ENCODE peak calls at places on chromosomes 5 and 9, in ten cellular contexts. J, B, A, V, F, U, W, Y, X and L are unnamed samples.
A peak's percentile ranks its signal among the peaks of the same experiment; 100 is the strongest.

GRCh38 chr5:87877495-87877894 is 391.1 kb downstream of the TMEM161B start:
- DNase-seq in U (no peak), V (no peak), X (no peak), B (no peak), W (no peak), J (no peak), F (no peak), A (no peak), Y (no peak), L (no peak)

GRCh38 chr9:130331573-130331972 is 66.0 kb downstream of the HMCN2 start:
- DNase-seq in U (peak; percentile 35), X (peak; percentile 74), B (peak; percentile 81), W (peak; percentile 66), V (peak; percentile 80), F (peak; percentile 67), Y (no peak), J (no peak), A (no peak), L (peak; percentile 3)

GRCh38 chr9:96015876-96016686 is 140.6 kb downstream of the ERCC6L2 start:
- DNase-seq in B (no peak), W (no peak), V (no peak), J (no peak), X (peak; percentile 12), A (no peak), F (no peak), U (no peak), Y (no peak), L (no peak)

GRCh38 chr9:84357235-84357634 is 16.7 kb upstream of the SLC28A3 start:
- DNase-seq in A (no peak), W (no peak), F (peak; percentile 59), Y (no peak), B (peak; percentile 49), X (no peak), V (no peak), J (no peak), U (no peak), L (no peak)

GRCh38 chr9:133759146-133759900 is 21.2 kb upstream of the SARDH start:
- DNase-seq in J (peak; percentile 7), B (no peak), A (no peak), X (no peak), V (peak; percentile 55), W (no peak), Y (no peak), U (no peak), F (peak; percentile 42), L (no peak)

GRCh38 chr5:165258188-165258855 is 1752.9 kb downstream of the MAT2B start:
- DNase-seq in J (no peak), Y (no peak), W (no peak), B (peak; percentile 2), V (no peak), X (no peak), A (no peak), U (no peak), F (no peak), L (no peak)

GRCh38 chr5:35247645-35248034 is 17.4 kb upstream of the PRLR start:
- DNase-seq in F (no peak), Y (no peak), X (no peak), J (peak; percentile 72), W (no peak), V (no peak), B (peak; percentile 48), A (no peak), U (no peak), L (no peak)

GRCh38 chr5:1507961-1508678 is 15.6 kb downstream of the LPCAT1 start:
- DNase-seq in A (no peak), X (no peak), F (no peak), V (peak; percentile 11), W (peak; percentile 3), U (no peak), J (no peak), Y (peak; percentile 37), B (no peak), L (no peak)

GRCh38 chr9:8855046-8855445 is 1055.5 kb upstream of the DMAC1 start:
- DNase-seq in J (no peak), W (no peak), A (no peak), X (no peak), U (no peak), B (peak; percentile 47), F (no peak), Y (no peak), V (no peak), L (no peak)

GRCh38 chr9:102273952-102274351 is 535.5 kb upstream of the GRIN3A start:
- DNase-seq in Y (no peak), W (no peak), U (no peak), J (no peak), X (no peak), B (no peak), F (no peak), V (no peak), A (no peak), L (no peak)

GRCh38 chr5:134140530-134141201 is 26.2 kb downstream of the TCF7 start:
- DNase-seq in U (no peak), V (peak; percentile 56), A (peak; percentile 16), B (peak; percentile 82), F (peak; percentile 74), J (peak; percentile 75), X (peak; percentile 71), W (peak; percentile 81), Y (peak; percentile 68), L (peak; percentile 24)

GRCh38 chr5:149777382-149777781 is 47.3 kb downstream of the PPARGC1B start:
- DNase-seq in B (peak; percentile 27), V (peak; percentile 54), W (no peak), X (no peak), F (no peak), Y (no peak), A (no peak), U (no peak), J (no peak), L (no peak)

GRCh38 chr5:149776376-149777305 is 46.5 kb downstream of the PPARGC1B start:
- DNase-seq in W (peak; percentile 77), B (no peak), J (no peak), F (no peak), U (no peak), V (no peak), A (no peak), Y (no peak), X (no peak), L (no peak)

GRCh38 chr5:149773245-149774095 is 43.4 kb downstream of the PPARGC1B start:
- DNase-seq in F (no peak), Y (no peak), X (no peak), U (no peak), J (no peak), V (peak; percentile 12), A (no peak), W (peak; percentile 44), B (no peak), L (no peak)

GRCh38 chr5:149779071-149779470 is 49.0 kb downstream of the PPARGC1B start:
- DNase-seq in F (no peak), Y (no peak), U (no peak), V (no peak), B (no peak), J (no peak), X (no peak), A (no peak), W (no peak), L (no peak)

GRCh38 chr5:149775785-149776184 is 45.7 kb downstream of the PPARGC1B start:
- DNase-seq in B (no peak), Y (no peak), W (no peak), F (peak; percentile 52), J (no peak), A (peak; percentile 30), V (no peak), U (no peak), X (no peak), L (peak; percentile 4)
- TF ChIP-seq CTCF in B (peak; percentile 20), Y (no peak), W (peak; percentile 27), F (peak; percentile 60), J (peak; percentile 22), A (peak; percentile 19), V (peak; percentile 43), U (peak; percentile 62), X (peak; percentile 11), L (peak; percentile 37)

GRCh38 chr9:87447547-87448432 is 49.9 kb upstream of the DAPK1 start:
- DNase-seq in B (no peak), Y (no peak), F (no peak), W (no peak), V (no peak), U (no peak), J (no peak), A (no peak), X (no peak), L (no peak)

GRCh38 chr9:87443461-87443860 is 54.2 kb upstream of the DAPK1 start:
- DNase-seq in W (no peak), X (no peak), A (no peak), B (no peak), V (no peak), U (no peak), J (no peak), Y (no peak), F (no peak), L (no peak)

GRCh38 chr9:87443006-87443405 is 54.7 kb upstream of the DAPK1 start:
- DNase-seq in X (no peak), V (no peak), A (no peak), B (no peak), F (no peak), Y (no peak), J (no peak), W (no peak), U (no peak), L (no peak)

GRCh38 chr9:87446527-87446926 is 51.1 kb upstream of the DAPK1 start:
- DNase-seq in W (no peak), V (no peak), J (no peak), X (no peak), U (no peak), Y (no peak), A (no peak), F (no peak), B (no peak), L (no peak)

GRCh38 chr9:87445646-87446045 is 52.0 kb upstream of the DAPK1 start:
- DNase-seq in Y (peak; percentile 49), U (no peak), V (no peak), J (no peak), W (peak; percentile 30), B (peak; percentile 65), F (peak; percentile 23), X (peak; percentile 1), A (no peak), L (no peak)
- H3K4me3 ChIP-seq in Y (no peak overlapping the region), U (no peak overlapping the region), V (no peak overlapping the region), J (no peak overlapping the region), W (no peak overlapping the region), B (no peak overlapping the region), F (peak overlapping the region; percentile 34), X (peak overlapping the region; percentile 43), A (no peak overlapping the region), L (no peak overlapping the region)

DNA sequence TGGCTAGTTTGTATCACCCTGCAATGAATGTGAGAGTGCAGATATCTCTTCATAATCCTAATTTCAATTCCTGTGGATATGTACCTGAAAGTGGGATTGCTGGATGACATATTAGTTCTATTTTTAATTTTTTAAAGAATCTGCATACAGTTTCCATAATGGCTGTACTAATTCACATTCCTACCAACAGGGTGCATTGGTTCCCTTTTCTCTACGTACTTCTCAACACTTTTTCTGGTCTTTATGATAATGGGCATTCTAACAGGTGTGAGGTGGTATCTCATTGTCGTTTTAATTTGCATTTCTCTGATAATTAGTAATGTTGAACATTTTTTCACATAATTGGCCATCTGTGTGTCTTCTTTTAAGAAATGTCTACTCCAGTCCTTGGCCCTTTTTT is 927.5 kb downstream of the DTWD2 start:
- DNase-seq in U (no peak), V (no peak), F (no peak), X (no peak), J (no peak), B (no peak), Y (no peak), A (no peak), W (no peak), L (no peak)
- TF ChIP-seq CTCF in U (peak; percentile 11), V (no peak), F (peak; percentile 35), X (no peak), J (no peak), B (no peak), Y (no peak), A (no peak), W (no peak), L (peak; percentile 14)

GRCh38 chr9:117214416-117214815 is 200.4 kb downstream of the ASTN2 start:
- DNase-seq in V (no peak), X (no peak), J (no peak), F (no peak), B (no peak), W (no peak), U (no peak), A (no peak), Y (no peak), L (no peak)
- H3K4me3 ChIP-seq in V (no peak overlapping the region), X (no peak overlapping the region), J (no peak overlapping the region), F (no peak overlapping the region), B (no peak overlapping the region), W (no peak overlapping the region), U (no peak overlapping the region), A (no peak overlapping the region), Y (no peak overlapping the region), L (no peak overlapping the region)